ENCODE peak calls at places on chromosomes 6 and 20, in four cellular contexts. One of them, this sample, is unnamed.

GRCh38 chr6:15501806-15502450 is 160.9 kb downstream of the DTNBP1 start:
- DNase-seq in lower leg skin: peak
- DNase-seq in astrocyte of the cerebellum: peak
- DNase-seq in BE2C: no peak
- DNase-seq in this sample: peak

GRCh38 chr20:51661609-51662178 is 106.5 kb downstream of the ATP9A start:
- DNase-seq in lower leg skin: no peak
- DNase-seq in astrocyte of the cerebellum: no peak
- DNase-seq in BE2C: no peak
- DNase-seq in this sample: peak

GRCh38 chr6:162184465-162184864 is 543.1 kb downstream of the PRKN start:
- DNase-seq in lower leg skin: no peak
- DNase-seq in astrocyte of the cerebellum: no peak
- DNase-seq in BE2C: no peak
- DNase-seq in this sample: no peak

GRCh38 chr6:130655586-130655985 is 171.6 kb upstream of the SMLR1 start:
- DNase-seq in lower leg skin: no peak
- DNase-seq in astrocyte of the cerebellum: no peak
- DNase-seq in BE2C: no peak
- DNase-seq in this sample: no peak

GRCh38 chr6:152271681-152272464 is 365.3 kb downstream of the SYNE1 start:
- DNase-seq in lower leg skin: no peak
- DNase-seq in astrocyte of the cerebellum: peak
- DNase-seq in BE2C: no peak
- DNase-seq in this sample: peak

GRCh38 chr6:42405025-42405424 is 46.7 kb downstream of the TRERF1 start:
- DNase-seq in lower leg skin: peak
- DNase-seq in astrocyte of the cerebellum: no peak
- DNase-seq in BE2C: no peak
- DNase-seq in this sample: peak

GRCh38 chr20:401682-402495 is 6.2 kb upstream of the RBCK1 start:
- DNase-seq in lower leg skin: no peak
- DNase-seq in astrocyte of the cerebellum: no peak
- DNase-seq in BE2C: no peak
- DNase-seq in this sample: peak

GRCh38 chr20:38498909-38499308 is 26.3 kb downstream of the RALGAPB start:
- DNase-seq in lower leg skin: no peak
- DNase-seq in astrocyte of the cerebellum: no peak
- DNase-seq in BE2C: no peak
- DNase-seq in this sample: peak

GRCh38 chr6:148251891-148252290 is 90.7 kb upstream of the SASH1 start:
- DNase-seq in lower leg skin: no peak
- DNase-seq in astrocyte of the cerebellum: no peak
- DNase-seq in BE2C: no peak
- DNase-seq in this sample: no peak

GRCh38 chr20:52104546-52105044 is 87.0 kb downstream of the ZFP64 start:
- DNase-seq in lower leg skin: no peak
- DNase-seq in astrocyte of the cerebellum: no peak
- DNase-seq in BE2C: no peak
- DNase-seq in this sample: peak

GRCh38 chr6:154931741-154932424 is 63.2 kb upstream of the TIAM2 start:
- DNase-seq in lower leg skin: no peak
- DNase-seq in astrocyte of the cerebellum: no peak
- DNase-seq in BE2C: no peak
- DNase-seq in this sample: peak

GRCh38 chr20:22453244-22454080 is 130.9 kb downstream of the FOXA2 start:
- DNase-seq in lower leg skin: no peak
- DNase-seq in astrocyte of the cerebellum: no peak
- DNase-seq in BE2C: no peak
- DNase-seq in this sample: peak

GRCh38 chr6:156430361-156430760 is 346.8 kb upstream of the ARID1B start:
- DNase-seq in lower leg skin: no peak
- DNase-seq in astrocyte of the cerebellum: no peak
- DNase-seq in BE2C: no peak
- DNase-seq in this sample: no peak

GRCh38 chr6:116461563-116462507 is 660 bp downstream of the CALHM6 start:
- DNase-seq in lower leg skin: no peak
- DNase-seq in astrocyte of the cerebellum: no peak
- DNase-seq in BE2C: peak
- DNase-seq in this sample: peak

GRCh38 chr20:46323557-46323956 is 15.3 kb upstream of the CDH22 start:
- DNase-seq in lower leg skin: no peak
- DNase-seq in astrocyte of the cerebellum: no peak
- DNase-seq in BE2C: no peak
- DNase-seq in this sample: no peak

GRCh38 chr6:44733868-44734267 is 346.4 kb downstream of the CDC5L start:
- DNase-seq in lower leg skin: no peak
- DNase-seq in astrocyte of the cerebellum: no peak
- DNase-seq in BE2C: no peak
- DNase-seq in this sample: peak

GRCh38 chr6:50992704-50993625 is 174.3 kb downstream of the TFAP2B start:
- DNase-seq in lower leg skin: no peak
- DNase-seq in astrocyte of the cerebellum: no peak
- DNase-seq in BE2C: no peak
- DNase-seq in this sample: no peak

GRCh38 chr6:168892031-168892430 is 361.6 kb downstream of the THBS2 start:
- DNase-seq in lower leg skin: no peak
- DNase-seq in astrocyte of the cerebellum: no peak
- DNase-seq in BE2C: no peak
- DNase-seq in this sample: no peak

GRCh38 chr20:40869416-40870147 is 159.0 kb upstream of the TOP1 start:
- DNase-seq in lower leg skin: no peak
- DNase-seq in astrocyte of the cerebellum: no peak
- DNase-seq in BE2C: no peak
- DNase-seq in this sample: no peak

GRCh38 chr6:72761767-72762166 is 139.9 kb downstream of the KCNQ5 start:
- DNase-seq in lower leg skin: no peak
- DNase-seq in astrocyte of the cerebellum: no peak
- DNase-seq in BE2C: peak
- DNase-seq in this sample: no peak

GRCh38 chr20:40741507-40742106 is 52.6 kb upstream of the MAFB start:
- DNase-seq in lower leg skin: peak
- DNase-seq in astrocyte of the cerebellum: no peak
- DNase-seq in BE2C: peak
- DNase-seq in this sample: peak

GRCh38 chr6:122571888-122572287 is 38.3 kb upstream of the PKIB start:
- DNase-seq in lower leg skin: no peak
- DNase-seq in astrocyte of the cerebellum: no peak
- DNase-seq in BE2C: no peak
- DNase-seq in this sample: no peak

GRCh38 chr20:61015602-61016001 is 236.5 kb upstream of the CDH4 start:
- DNase-seq in lower leg skin: no peak
- DNase-seq in astrocyte of the cerebellum: no peak
- DNase-seq in BE2C: no peak
- DNase-seq in this sample: no peak

GRCh38 chr6:167704396-167704801 is 122.3 kb upstream of the AFDN start:
- DNase-seq in lower leg skin: peak
- DNase-seq in astrocyte of the cerebellum: no peak
- DNase-seq in BE2C: no peak
- DNase-seq in this sample: no peak

GRCh38 chr20:2379511-2380229 is 1.0 kb upstream of the TGM6 start:
- DNase-seq in lower leg skin: no peak
- DNase-seq in astrocyte of the cerebellum: no peak
- DNase-seq in BE2C: no peak
- DNase-seq in this sample: no peak

GRCh38 chr6:33430991-33431879 is 11.4 kb downstream of the SYNGAP1 start:
- DNase-seq in lower leg skin: no peak
- DNase-seq in astrocyte of the cerebellum: no peak
- DNase-seq in BE2C: peak
- DNase-seq in this sample: peak

GRCh38 chr6:153965996-153966395 is 73.0 kb upstream of the OPRM1 start:
- DNase-seq in lower leg skin: no peak
- DNase-seq in astrocyte of the cerebellum: peak
- DNase-seq in BE2C: no peak
- DNase-seq in this sample: peak

GRCh38 chr6:1176595-1176994 is 135.3 kb upstream of the FOXQ1 start:
- DNase-seq in lower leg skin: no peak
- DNase-seq in astrocyte of the cerebellum: no peak
- DNase-seq in BE2C: no peak
- DNase-seq in this sample: no peak

GRCh38 chr20:31608256-31608980 is 3.3 kb downstream of the ID1 start:
- DNase-seq in lower leg skin: peak
- DNase-seq in astrocyte of the cerebellum: peak
- DNase-seq in BE2C: peak
- DNase-seq in this sample: peak

GRCh38 chr6:5302220-5302946 is 41.1 kb downstream of the FARS2 start:
- DNase-seq in lower leg skin: no peak
- DNase-seq in astrocyte of the cerebellum: peak
- DNase-seq in BE2C: peak
- DNase-seq in this sample: no peak

GRCh38 chr6:162963861-162964260 is 236.1 kb downstream of the PACRG start:
- DNase-seq in lower leg skin: no peak
- DNase-seq in astrocyte of the cerebellum: no peak
- DNase-seq in BE2C: no peak
- DNase-seq in this sample: peak

GRCh38 chr6:129853996-129854711 is 7.0 kb downstream of the TMEM244 start:
- DNase-seq in lower leg skin: no peak
- DNase-seq in astrocyte of the cerebellum: no peak
- DNase-seq in BE2C: no peak
- DNase-seq in this sample: peak

GRCh38 chr6:167907837-167908681 is 81.3 kb downstream of the AFDN start:
- DNase-seq in lower leg skin: no peak
- DNase-seq in astrocyte of the cerebellum: no peak
- DNase-seq in BE2C: peak
- DNase-seq in this sample: peak

GRCh38 chr6:154041001-154041400 is 2.0 kb downstream of the OPRM1 start:
- DNase-seq in lower leg skin: no peak
- DNase-seq in astrocyte of the cerebellum: no peak
- DNase-seq in BE2C: no peak
- DNase-seq in this sample: no peak

GRCh38 chr6:110188791-110189190 is 8.6 kb downstream of the CDC40 start:
- DNase-seq in lower leg skin: no peak
- DNase-seq in astrocyte of the cerebellum: no peak
- DNase-seq in BE2C: no peak
- DNase-seq in this sample: peak

DNA sequence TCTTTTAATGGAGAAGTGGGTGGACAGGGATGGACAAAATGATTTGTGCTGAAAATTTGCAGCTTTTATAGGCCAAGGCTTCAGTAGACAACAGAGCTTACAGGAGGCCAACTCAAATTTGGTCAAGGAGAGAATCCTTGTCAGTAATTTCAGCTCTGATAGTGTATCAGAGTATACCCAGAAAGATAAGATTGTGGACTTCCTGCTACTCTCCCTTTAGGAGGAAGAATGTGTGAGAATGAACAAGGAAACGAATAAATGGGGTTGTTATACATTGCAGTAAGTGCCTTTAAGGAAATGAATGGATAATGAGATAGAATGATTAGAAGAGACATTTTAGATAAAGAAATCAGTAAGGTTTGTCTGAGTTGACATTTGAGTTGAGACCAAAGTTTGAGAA is 519.9 kb downstream of the UTRN start:
- DNase-seq in lower leg skin: no peak
- DNase-seq in astrocyte of the cerebellum: no peak
- DNase-seq in BE2C: no peak
- DNase-seq in this sample: no peak
- TF ChIP-seq CTCF in lower leg skin: no peak
- TF ChIP-seq CTCF in astrocyte of the cerebellum: no peak
- TF ChIP-seq CTCF in BE2C: no peak
- TF ChIP-seq CTCF in this sample: no peak

GRCh38 chr6:111474771-111475170 is 8.2 kb downstream of the REV3L start:
- DNase-seq in lower leg skin: no peak
- DNase-seq in astrocyte of the cerebellum: no peak
- DNase-seq in BE2C: no peak
- DNase-seq in this sample: no peak
- H3K4me3 ChIP-seq in lower leg skin: no peak
- H3K4me3 ChIP-seq in astrocyte of the cerebellum: no peak
- H3K4me3 ChIP-seq in BE2C: no peak
- H3K4me3 ChIP-seq in this sample: no peak

DNA sequence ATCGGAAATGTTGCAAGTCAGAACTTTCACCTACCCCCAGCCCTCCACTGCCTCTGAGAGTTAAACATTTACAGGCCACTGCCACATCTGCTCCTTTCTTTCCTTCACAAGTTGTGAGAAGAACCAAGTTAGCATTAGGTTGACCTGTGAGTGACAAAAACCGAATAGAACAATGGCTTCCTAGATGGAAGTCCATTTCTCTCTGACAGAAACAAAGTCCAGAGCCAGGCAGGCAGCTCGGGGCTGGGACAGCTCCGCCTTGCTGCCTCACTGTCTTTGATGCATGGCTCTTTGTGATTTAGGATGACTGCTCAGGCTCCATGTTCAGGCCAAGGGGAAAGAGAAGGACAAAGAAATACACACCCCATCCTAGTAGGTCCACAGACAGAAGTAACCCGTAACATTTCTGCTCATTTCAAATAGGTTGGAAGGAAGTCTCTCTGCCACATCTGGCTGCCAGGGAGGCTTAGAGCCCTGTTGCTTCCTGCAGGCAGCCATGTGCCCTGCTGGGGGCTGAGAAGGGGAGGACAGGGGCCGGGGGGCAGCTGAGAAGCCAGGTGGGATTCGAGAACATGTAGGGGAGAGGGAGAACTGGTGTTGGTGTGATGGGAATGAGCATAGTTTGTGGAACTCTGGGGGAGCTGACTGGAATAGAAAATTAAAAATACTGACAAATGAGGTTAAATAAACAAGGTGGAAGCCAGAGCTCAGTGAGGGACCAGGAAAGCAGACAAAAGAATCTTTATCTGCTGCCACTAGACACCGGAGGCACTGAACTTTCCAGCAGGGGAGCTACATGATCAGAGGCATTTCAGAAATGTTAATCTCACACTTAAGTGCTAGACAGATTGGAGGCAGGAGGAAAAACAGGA is 19.5 kb upstream of the IER3 start:
- DNase-seq in lower leg skin: no peak
- DNase-seq in astrocyte of the cerebellum: peak
- DNase-seq in BE2C: no peak
- DNase-seq in this sample: no peak
- TF ChIP-seq CTCF in lower leg skin: no peak
- TF ChIP-seq CTCF in astrocyte of the cerebellum: no peak
- TF ChIP-seq CTCF in BE2C: no peak
- TF ChIP-seq CTCF in this sample: no peak

GRCh38 chr6:52976149-52976548 is 18.9 kb downstream of the GSTA4 start:
- DNase-seq in lower leg skin: no peak
- DNase-seq in astrocyte of the cerebellum: no peak
- DNase-seq in BE2C: no peak
- DNase-seq in this sample: no peak
- H3K4me3 ChIP-seq in lower leg skin: no peak
- H3K4me3 ChIP-seq in astrocyte of the cerebellum: no peak
- H3K4me3 ChIP-seq in BE2C: no peak
- H3K4me3 ChIP-seq in this sample: no peak

DNA sequence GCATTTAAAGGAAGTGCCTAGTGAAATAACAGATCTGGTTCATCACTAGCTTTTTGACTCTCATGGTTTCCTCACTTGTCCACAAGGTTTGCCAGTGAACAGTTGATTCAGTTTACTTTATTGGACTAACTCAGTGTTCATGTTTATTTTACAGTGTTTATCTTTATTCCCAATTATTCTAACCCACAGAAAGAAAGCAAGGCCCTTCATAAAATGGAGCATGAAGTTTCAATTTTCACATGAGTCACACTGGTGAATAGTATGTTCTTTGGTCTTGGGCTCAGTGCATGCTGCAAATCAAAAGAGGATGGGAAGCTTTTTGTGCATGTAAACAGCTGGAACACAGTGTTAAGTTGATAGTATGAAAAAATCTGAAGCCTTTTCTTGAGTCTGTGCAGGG is 217.6 kb upstream of the HDDC2 start:
- DNase-seq in lower leg skin: no peak
- DNase-seq in astrocyte of the cerebellum: peak
- DNase-seq in BE2C: no peak
- DNase-seq in this sample: no peak
- TF ChIP-seq CTCF in lower leg skin: no peak
- TF ChIP-seq CTCF in astrocyte of the cerebellum: peak
- TF ChIP-seq CTCF in BE2C: no peak
- TF ChIP-seq CTCF in this sample: no peak

This sample was measured in fibroblast of mammary gland.